ENCODE peak calls at places on chromosomes 2 and 18, in nine cellular contexts. One of them, this sample, is unnamed.

GRCh38 chr2:111930875-111931274 is 32.5 kb downstream of the MERTK start:
- DNase-seq in epithelial cell of esophagus: peak
- DNase-seq in testis: peak
- DNase-seq in LNCaP clone FGC: no peak
- DNase-seq in left ventricle myocardium inferior: no peak
- DNase-seq in foreskin melanocyte: no peak
- DNase-seq in AG08396: peak
- DNase-seq in WERI-Rb-1: no peak
- DNase-seq in HTR-8/SVneo: no peak
- DNase-seq in this sample: no peak

GRCh38 chr18:46718501-46719341 is 38.1 kb downstream of the ST8SIA5 start:
- DNase-seq in testis: no peak
- DNase-seq in HTR-8/SVneo: peak
- DNase-seq in epithelial cell of esophagus: no peak
- DNase-seq in WERI-Rb-1: no peak
- DNase-seq in AG08396: peak
- DNase-seq in left ventricle myocardium inferior: no peak
- DNase-seq in LNCaP clone FGC: peak
- DNase-seq in foreskin melanocyte: no peak
- DNase-seq in this sample: no peak

GRCh38 chr2:194166818-194167217 is 1490.2 kb upstream of the SLC39A10 start:
- DNase-seq in AG08396: no peak
- DNase-seq in left ventricle myocardium inferior: no peak
- DNase-seq in WERI-Rb-1: peak
- DNase-seq in HTR-8/SVneo: no peak
- DNase-seq in foreskin melanocyte: peak
- DNase-seq in epithelial cell of esophagus: peak
- DNase-seq in LNCaP clone FGC: peak
- DNase-seq in testis: peak
- DNase-seq in this sample: no peak

GRCh38 chr18:23131693-23132319 is 3.5 kb upstream of the CABLES1 start:
- DNase-seq in epithelial cell of esophagus: peak
- DNase-seq in testis: peak
- DNase-seq in foreskin melanocyte: peak
- DNase-seq in LNCaP clone FGC: no peak
- DNase-seq in WERI-Rb-1: peak
- DNase-seq in AG08396: peak
- DNase-seq in left ventricle myocardium inferior: no peak
- DNase-seq in HTR-8/SVneo: no peak
- DNase-seq in this sample: peak

GRCh38 chr2:1686784-1687105 is 57.6 kb downstream of the PXDN start:
- DNase-seq in left ventricle myocardium inferior: no peak
- DNase-seq in testis: no peak
- DNase-seq in HTR-8/SVneo: no peak
- DNase-seq in foreskin melanocyte: no peak
- DNase-seq in LNCaP clone FGC: peak
- DNase-seq in WERI-Rb-1: no peak
- DNase-seq in AG08396: no peak
- DNase-seq in epithelial cell of esophagus: no peak
- DNase-seq in this sample: no peak

GRCh38 chr2:100754951-100755350 is 65.0 kb upstream of the NPAS2 start:
- DNase-seq in WERI-Rb-1: no peak
- DNase-seq in AG08396: no peak
- DNase-seq in foreskin melanocyte: no peak
- DNase-seq in testis: no peak
- DNase-seq in epithelial cell of esophagus: no peak
- DNase-seq in LNCaP clone FGC: no peak
- DNase-seq in left ventricle myocardium inferior: no peak
- DNase-seq in HTR-8/SVneo: no peak
- DNase-seq in this sample: no peak

GRCh38 chr2:98383166-98383565 is 36.9 kb downstream of the CNGA3 start:
- DNase-seq in left ventricle myocardium inferior: no peak
- DNase-seq in WERI-Rb-1: no peak
- DNase-seq in epithelial cell of esophagus: no peak
- DNase-seq in AG08396: no peak
- DNase-seq in foreskin melanocyte: no peak
- DNase-seq in HTR-8/SVneo: no peak
- DNase-seq in testis: no peak
- DNase-seq in LNCaP clone FGC: no peak
- DNase-seq in this sample: no peak

GRCh38 chr2:161484061-161484460 is 68.0 kb downstream of the TBR1 start:
- DNase-seq in WERI-Rb-1: no peak
- DNase-seq in epithelial cell of esophagus: no peak
- DNase-seq in left ventricle myocardium inferior: no peak
- DNase-seq in AG08396: no peak
- DNase-seq in foreskin melanocyte: no peak
- DNase-seq in LNCaP clone FGC: no peak
- DNase-seq in HTR-8/SVneo: no peak
- DNase-seq in testis: no peak
- DNase-seq in this sample: no peak

GRCh38 chr2:175153-175786 is 88.6 kb downstream of the SH3YL1 start:
- DNase-seq in foreskin melanocyte: no peak
- DNase-seq in testis: no peak
- DNase-seq in AG08396: no peak
- DNase-seq in WERI-Rb-1: no peak
- DNase-seq in epithelial cell of esophagus: no peak
- DNase-seq in left ventricle myocardium inferior: no peak
- DNase-seq in HTR-8/SVneo: no peak
- DNase-seq in LNCaP clone FGC: no peak
- DNase-seq in this sample: no peak

GRCh38 chr2:171895781-171896180 is 1.7 kb upstream of the SLC25A12 start:
- DNase-seq in HTR-8/SVneo: no peak
- DNase-seq in foreskin melanocyte: no peak
- DNase-seq in testis: no peak
- DNase-seq in epithelial cell of esophagus: no peak
- DNase-seq in LNCaP clone FGC: no peak
- DNase-seq in AG08396: peak
- DNase-seq in WERI-Rb-1: no peak
- DNase-seq in left ventricle myocardium inferior: no peak
- DNase-seq in this sample: no peak

GRCh38 chr18:80189197-80189865 is 58.0 kb downstream of the PARD6G start:
- DNase-seq in LNCaP clone FGC: no peak
- DNase-seq in AG08396: no peak
- DNase-seq in left ventricle myocardium inferior: no peak
- DNase-seq in foreskin melanocyte: no peak
- DNase-seq in testis: no peak
- DNase-seq in HTR-8/SVneo: no peak
- DNase-seq in epithelial cell of esophagus: no peak
- DNase-seq in WERI-Rb-1: no peak
- DNase-seq in this sample: no peak

GRCh38 chr2:69685321-69686048 is 41.9 kb upstream of the AAK1 start:
- DNase-seq in HTR-8/SVneo: no peak
- DNase-seq in WERI-Rb-1: no peak
- DNase-seq in testis: no peak
- DNase-seq in AG08396: no peak
- DNase-seq in foreskin melanocyte: no peak
- DNase-seq in epithelial cell of esophagus: no peak
- DNase-seq in left ventricle myocardium inferior: no peak
- DNase-seq in LNCaP clone FGC: peak
- DNase-seq in this sample: no peak

This sample was measured in COLO829.